ENCODE peak calls at places on chromosomes 12 and 14, in eight cellular contexts. V, F, U, I, G, M, L and Y are unnamed samples.

GRCh38 chr12:132474237-132474741 is 15.7 kb upstream of the FBRSL1 start:
- DNase-seq in V (no peak), F (no peak), U (no peak), I (no peak), G (no peak), M (no peak), L (no peak), Y (no peak)

GRCh38 chr12:42574879-42575278 is 14.7 kb downstream of the PRICKLE1 start:
- DNase-seq in V (no peak), F (no peak), U (peak; percentile 86), I (no peak), G (no peak), M (no peak), L (peak; percentile 14), Y (no peak)

GRCh38 chr12:3201741-3202500 is 124.7 kb downstream of the TSPAN9 start:
- DNase-seq in V (no peak), F (peak; percentile 28), U (no peak), I (no peak), G (no peak), M (no peak), L (no peak), Y (no peak)

GRCh38 chr14:72291908-72292688 is 359.9 kb downstream of the RGS6 start:
- DNase-seq in V (peak; percentile 17), F (peak; percentile 16), U (peak; percentile 72), I (peak; percentile 8), G (no peak), M (no peak), L (peak; percentile 15), Y (no peak)

GRCh38 chr14:61328629-61329262 is 7.4 kb downstream of the PRKCH start:
- DNase-seq in V (no peak), F (no peak), U (no peak), I (no peak), G (no peak), M (no peak), L (no peak), Y (no peak)

GRCh38 chr14:76958020-76958965 is 70.2 kb downstream of the IRF2BPL start:
- DNase-seq in V (no peak), F (no peak), U (peak; percentile 55), I (peak; percentile 59), G (no peak), M (no peak), L (no peak), Y (no peak)

GRCh38 chr14:90797919-90798318 is 18.3 kb downstream of the TTC7B start:
- DNase-seq in V (no peak), F (no peak), U (no peak), I (no peak), G (no peak), M (no peak), L (no peak), Y (no peak)

GRCh38 chr14:92987713-92988510 is 65.0 kb downstream of the CHGA start:
- DNase-seq in V (no peak), F (no peak), U (peak; percentile 32), I (no peak), G (no peak), M (no peak), L (no peak), Y (no peak)

GRCh38 chr12:89733579-89734201 is 25.1 kb upstream of the ATP2B1 start:
- DNase-seq in V (no peak), F (peak; percentile 98), U (no peak), I (peak; percentile 94), G (no peak), M (no peak), L (no peak), Y (no peak)

GRCh38 chr14:61578745-61579144 is 116.6 kb upstream of the HIF1A start:
- DNase-seq in V (no peak), F (peak; percentile 90), U (no peak), I (no peak), G (no peak), M (no peak), L (no peak), Y (no peak)

GRCh38 chr12:75364918-75365317 is 26.0 kb upstream of the GLIPR1L2 start:
- DNase-seq in V (no peak), F (peak; percentile 42), U (peak; percentile 59), I (peak; percentile 8), G (no peak), M (no peak), L (no peak), Y (no peak)

GRCh38 chr12:71567562-71567961 is 96.1 kb downstream of the ZFC3H1 start:
- DNase-seq in V (no peak), F (no peak), U (no peak), I (no peak), G (no peak), M (no peak), L (no peak), Y (no peak)

GRCh38 chr12:8912910-8913309 is 1.4 kb upstream of the PHC1 start:
- DNase-seq in V (peak; percentile 16), F (no peak), U (peak; percentile 80), I (no peak), G (no peak), M (no peak), L (no peak), Y (peak; percentile 75)

GRCh38 chr12:50103767-50104321 is at the start of gene GPD1:
- DNase-seq in V (peak; percentile 81), F (peak; percentile 50), U (peak; percentile 91), I (peak; percentile 78), G (no peak), M (no peak), L (no peak), Y (peak; percentile 77)

GRCh38 chr14:58469309-58469708 is 41.8 kb downstream of the KIAA0586 start:
- DNase-seq in V (no peak), F (no peak), U (no peak), I (no peak), G (no peak), M (no peak), L (no peak), Y (no peak)

GRCh38 chr12:96587691-96588090 is 98.3 kb downstream of the CFAP54 start:
- DNase-seq in V (no peak), F (peak; percentile 71), U (peak; percentile 33), I (no peak), G (no peak), M (no peak), L (no peak), Y (no peak)

GRCh38 chr12:12608557-12608957 is 3.1 kb upstream of the CREBL2 start:
- DNase-seq in V (no peak), F (peak; percentile 15), U (peak; percentile 15), I (peak; percentile 28), G (no peak), M (no peak), L (no peak), Y (no peak)

GRCh38 chr12:1319215-1319614 is 275.2 kb downstream of the FBXL14 start:
- DNase-seq in V (no peak), F (peak; percentile 67), U (no peak), I (no peak), G (no peak), M (no peak), L (no peak), Y (no peak)

GRCh38 chr12:6605425-6606330 is 1.5 kb downstream of the CHD4 start:
- DNase-seq in V (no peak), F (peak; percentile 19), U (no peak), I (peak; percentile 12), G (no peak), M (peak; percentile 25), L (no peak), Y (peak; percentile 36)

GRCh38 chr14:75986439-75986765 is 839 bp downstream of the IFT43 start:
- DNase-seq in V (no peak), F (no peak), U (no peak), I (no peak), G (no peak), M (no peak), L (no peak), Y (no peak)

GRCh38 chr12:4293299-4293941 is 19.9 kb downstream of the CCND2 start:
- DNase-seq in V (no peak), F (no peak), U (no peak), I (no peak), G (no peak), M (no peak), L (no peak), Y (no peak)

GRCh38 chr14:73714656-73715081 is 485 bp upstream of the PNMA1 start:
- DNase-seq in V (no peak), F (no peak), U (peak; percentile 98), I (no peak), G (no peak), M (no peak), L (no peak), Y (no peak)

GRCh38 chr14:75522224-75522764 is at the start of gene BATF:
- DNase-seq in V (no peak), F (no peak), U (no peak), I (no peak), G (no peak), M (peak; percentile 79), L (no peak), Y (no peak)

GRCh38 chr14:90732723-90733122 is 83.5 kb downstream of the TTC7B start:
- DNase-seq in V (no peak), F (no peak), U (no peak), I (no peak), G (no peak), M (no peak), L (no peak), Y (no peak)

GRCh38 chr14:89507926-89508460 is 91.0 kb upstream of the FOXN3 start:
- DNase-seq in V (no peak), F (peak; percentile 60), U (no peak), I (peak; percentile 22), G (no peak), M (no peak), L (no peak), Y (no peak)

GRCh38 chr14:34981743-34982420 is 910 bp upstream of the SRP54 start:
- DNase-seq in V (peak; percentile 24), F (peak; percentile 44), U (no peak), I (no peak), G (no peak), M (peak; percentile 17), L (no peak), Y (peak; percentile 23)

GRCh38 chr12:57006809-57007475 is 596 bp upstream of the ZBTB39 start:
- DNase-seq in V (no peak), F (no peak), U (no peak), I (no peak), G (no peak), M (no peak), L (no peak), Y (no peak)